ENCODE peak calls at places on chromosomes 4 and X, in ten cellular contexts. P is RKO; T is fibroblast of pulmonary artery; K is DMS 273 treated with DMSO at 0.1 percent for 48 hours; R is ovary; L is Caki2; D is activated CD4-positive, alpha-beta T cell treated with anti-CD3 and anti-CD28 coated beads, Interleukin-2, amount 50 U/mL, for 1 hour; E is fibroblast of the aortic adventitia; N is naive thymus-derived CD8-positive, alpha-beta T cell; X is stimulated activated CD8-positive, alpha-beta memory T cell treated with anti-CD3 and anti-CD28 coated beads, Interleukin-7, amount 100 ng/mL, for 24 hours. I is an unnamed sample.

GRCh38 chr4:48017108-48017527 is 546 bp downstream of the NIPAL1 start:
- DNase-seq in P (peak), E (peak), K (no peak), D (peak), X (peak), T (peak), N (no peak), R (peak), L (peak), I (peak)

GRCh38 chr4:45063166-45063565 is 336.8 kb upstream of the GNPDA2 start:
- DNase-seq in D (no peak), E (no peak), P (no peak), K (no peak), T (no peak), R (no peak), X (no peak), N (no peak), L (no peak), I (no peak)

GRCh38 chrX:18769812-18770573 is 62.5 kb downstream of the PPEF1 start:
- DNase-seq in N (no peak), P (no peak), T (peak), L (no peak), K (no peak), X (no peak), R (no peak), D (no peak), E (peak), I (no peak)

GRCh38 chr4:1297023-1297395 is 7.3 kb downstream of the MAEA start:
- DNase-seq in X (no peak), L (no peak), N (no peak), R (no peak), P (no peak), K (no peak), E (no peak), T (no peak), D (no peak), I (no peak)

GRCh38 chr4:8690216-8690786 is 97.7 kb downstream of the CPZ start:
- DNase-seq in R (peak), D (no peak), K (no peak), E (no peak), T (no peak), N (no peak), L (no peak), X (no peak), P (no peak), I (no peak)

GRCh38 chr4:47490550-47490949 is 5.5 kb downstream of the ATP10D start:
- DNase-seq in R (no peak), E (peak), X (no peak), P (peak), T (peak), K (no peak), D (no peak), L (no peak), N (no peak), I (peak)

GRCh38 chr4:106421441-106422296 is 53.1 kb upstream of the GIMD1 start:
- DNase-seq in R (no peak), X (no peak), N (no peak), T (peak), K (no peak), E (peak), P (no peak), D (no peak), L (no peak), I (no peak)

GRCh38 chr4:73676881-73677323 is 56.7 kb upstream of the RASSF6 start:
- DNase-seq in D (no peak), K (no peak), E (peak), L (peak), P (no peak), N (no peak), R (no peak), T (peak), X (no peak), I (peak)

GRCh38 chr4:171186700-171187099 is 626.5 kb upstream of the GALNTL6 start:
- DNase-seq in E (no peak), T (no peak), X (no peak), D (no peak), L (no peak), N (no peak), K (no peak), P (no peak), R (no peak), I (no peak)

GRCh38 chr4:47907247-47907646 is 7.1 kb downstream of the NFXL1 start:
- DNase-seq in P (no peak), D (no peak), N (no peak), T (no peak), E (peak), R (no peak), L (no peak), X (no peak), K (no peak), I (no peak)

GRCh38 chrX:140274761-140275525 is 229.9 kb downstream of the SOX3 start:
- DNase-seq in N (no peak), P (peak), D (no peak), T (peak), X (no peak), R (no peak), L (peak), K (no peak), E (peak), I (peak)

GRCh38 chr4:34181891-34182290 is 2062.4 kb downstream of the ARAP2 start:
- DNase-seq in L (no peak), T (peak), X (no peak), E (peak), N (no peak), R (no peak), K (no peak), P (no peak), D (no peak), I (no peak)

GRCh38 chr4:52260507-52261302 is 209.6 kb downstream of the SPATA18 start:
- DNase-seq in D (no peak), L (no peak), N (no peak), T (no peak), R (peak), X (no peak), E (no peak), K (no peak), P (no peak), I (no peak)

GRCh38 chr4:98447648-98448047 is 186.5 kb downstream of the RAP1GDS1 start:
- DNase-seq in R (no peak), D (no peak), N (no peak), T (no peak), K (no peak), L (no peak), E (no peak), X (no peak), P (no peak), I (no peak)

GRCh38 chrX:21847342-21847741 is 7.9 kb downstream of the MBTPS2 start:
- DNase-seq in L (no peak), D (no peak), K (peak), P (no peak), R (no peak), X (no peak), T (no peak), N (no peak), E (no peak), I (no peak)

GRCh38 chrX:120213438-120214265 is 37.0 kb upstream of the ZBTB33 start:
- DNase-seq in D (peak), P (peak), E (peak), X (peak), N (peak), R (peak), K (peak), T (peak), L (peak), I (peak)

GRCh38 chr4:138225477-138225876 is 16.7 kb downstream of the SLC7A11 start:
- DNase-seq in D (no peak), E (no peak), T (no peak), R (no peak), L (no peak), P (no peak), X (no peak), K (no peak), N (no peak), I (no peak)

GRCh38 chr4:182189107-182189878 is 53.9 kb upstream of the TENM3 start:
- DNase-seq in D (no peak), T (peak), E (peak), R (no peak), X (no peak), N (no peak), P (peak), L (peak), K (peak), I (peak)

GRCh38 chr4:86831262-86832090 is 17.7 kb downstream of the SLC10A6 start:
- DNase-seq in L (peak), R (peak), D (no peak), K (no peak), X (no peak), T (peak), N (no peak), E (peak), P (no peak), I (peak)

GRCh38 chr4:40621592-40622512 is 7.8 kb downstream of the RBM47 start:
- DNase-seq in L (peak), K (no peak), D (no peak), N (no peak), P (peak), R (peak), T (peak), X (no peak), E (peak), I (peak)

GRCh38 chr4:102566426-102566825 is 65.3 kb downstream of the NFKB1 start:
- DNase-seq in N (no peak), X (no peak), P (no peak), E (no peak), R (no peak), D (no peak), K (no peak), T (no peak), L (no peak), I (no peak)

GRCh38 chr4:173748353-173748752 is 218.3 kb upstream of the HAND2 start:
- DNase-seq in N (no peak), D (no peak), X (no peak), R (no peak), T (peak), K (no peak), P (peak), L (no peak), E (peak), I (no peak)

GRCh38 chrX:107581923-107582322 is 46.4 kb upstream of the PRPS1 start:
- DNase-seq in P (no peak), D (no peak), K (no peak), N (no peak), T (no peak), X (no peak), R (no peak), E (no peak), L (no peak), I (no peak)

GRCh38 chrX:136477026-136477425 is 10.7 kb upstream of the BRS3 start:
- DNase-seq in K (no peak), R (no peak), P (no peak), L (no peak), X (no peak), E (no peak), D (no peak), T (no peak), N (no peak), I (no peak)

GRCh38 chrX:15602761-15603160 is 2.0 kb upstream of the ACE2 start:
- DNase-seq in P (no peak), K (no peak), L (no peak), N (no peak), T (no peak), E (no peak), X (no peak), D (no peak), R (no peak), I (no peak)

GRCh38 chr4:149987777-149988410 is 90.4 kb upstream of the DCLK2 start:
- DNase-seq in L (no peak), P (no peak), T (no peak), R (no peak), E (peak), K (no peak), X (no peak), N (no peak), D (no peak), I (no peak)

GRCh38 chr4:144787365-144788263 is 141.7 kb downstream of the HHIP start:
- DNase-seq in R (no peak), N (no peak), D (no peak), K (no peak), P (peak), E (peak), X (no peak), L (peak), T (peak), I (peak)

I was measured in SW480.